ENCODE peak calls at places on chromosomes 12 and 14, in ten cellular contexts. M is omental fat pad; I is HFFc6; C is islet precursor cell; A is T-helper 1 cell; Z is substantia nigra; Q is stimulated activated naive CD8-positive, alpha-beta T cell treated with anti-CD3 and anti-CD28 coated beads, Interleukin-15, Interleukin-2, amounts not matched to agents 100 U/mL and 50 U/mL, for 24 hours; Y is ovary; X is NAMALWA; O is pancreas. W is an unnamed sample.

GRCh38 chr12:12887471-12887870 is 3.9 kb upstream of the GPRC5A start:
- DNase-seq in M (no peak), I (no peak), C (no peak), A (no peak), Z (no peak), Q (no peak), Y (no peak), X (no peak), O (no peak), W (no peak)

GRCh38 chr12:116799955-116800354 is 61.8 kb downstream of the RNFT2 start:
- DNase-seq in M (no peak), I (no peak), C (no peak), A (no peak), Z (no peak), Q (no peak), Y (no peak), X (no peak), O (no peak), W (no peak)

GRCh38 chr14:79017561-79017960 is 847.4 kb downstream of the NRXN3 start:
- DNase-seq in M (no peak), I (no peak), C (no peak), A (no peak), Z (no peak), Q (no peak), Y (no peak), X (no peak), O (no peak), W (no peak)

GRCh38 chr14:21965042-21965441 is 291.4 kb upstream of the OR4E1 start:
- DNase-seq in M (no peak), I (no peak), C (no peak), A (peak), Z (no peak), Q (peak), Y (no peak), X (peak), O (no peak), W (no peak)

GRCh38 chr12:80353254-80353653 is 90.8 kb upstream of the PTPRQ start:
- DNase-seq in M (no peak), I (peak), C (no peak), A (no peak), Z (no peak), Q (no peak), Y (no peak), X (no peak), O (no peak), W (no peak)

GRCh38 chr12:54370218-54370730 is 6.0 kb upstream of the GPR84 start:
- DNase-seq in M (no peak), I (peak), C (peak), A (no peak), Z (peak), Q (peak), Y (peak), X (no peak), O (peak), W (peak)

GRCh38 chr12:13790317-13790716 is 191.1 kb downstream of the GRIN2B start:
- DNase-seq in M (no peak), I (no peak), C (no peak), A (no peak), Z (no peak), Q (no peak), Y (no peak), X (peak), O (no peak), W (no peak)

GRCh38 chr12:131457028-131457310 is 253.9 kb upstream of the SFSWAP start:
- DNase-seq in M (no peak), I (no peak), C (peak), A (no peak), Z (no peak), Q (no peak), Y (no peak), X (no peak), O (no peak), W (no peak)

GRCh38 chr12:50934371-50934851 is 17.9 kb upstream of the HIGD1C start:
- DNase-seq in M (no peak), I (no peak), C (no peak), A (no peak), Z (no peak), Q (no peak), Y (no peak), X (no peak), O (no peak), W (no peak)

GRCh38 chr12:102675672-102676071 is 195.3 kb upstream of the IGF1 start:
- DNase-seq in M (no peak), I (peak), C (no peak), A (no peak), Z (no peak), Q (no peak), Y (no peak), X (no peak), O (no peak), W (no peak)

GRCh38 chr14:100537701-100538565 is 49.3 kb downstream of the BEGAIN start:
- DNase-seq in M (peak), I (no peak), C (peak), A (no peak), Z (peak), Q (peak), Y (peak), X (no peak), O (peak), W (peak)

W was measured in endodermal cell.